ENCODE peak calls at places on chromosomes 2 and 18, in ten cellular contexts. A is lung; I is OCI-LY7; G is HL-60; L is fibroblast of the aortic adventitia; R is AG10803; O is HCT116; P is GM23338; T is CD8-positive, alpha-beta T cell; Q is AG09309. Y is an unnamed sample.

GRCh38 chr2:27127883-27128670 is 4.5 kb downstream of the ABHD1 start:
- DNase-seq in P (no peak), O (no peak), T (no peak), R (no peak), L (no peak), G (no peak), Q (no peak), A (no peak), I (no peak), Y (no peak)

GRCh38 chr2:236631361-236632291 is 62.0 kb downstream of the ACKR3 start:
- DNase-seq in I (no peak), R (no peak), P (no peak), T (no peak), L (peak), O (no peak), G (no peak), Q (no peak), A (no peak), Y (no peak)

GRCh38 chr2:230942371-230942770 is 17.3 kb upstream of the GPR55 start:
- DNase-seq in A (peak), I (no peak), L (no peak), T (no peak), O (no peak), R (no peak), P (no peak), G (no peak), Q (no peak), Y (no peak)

GRCh38 chr2:122112633-122113032 is 357.2 kb downstream of the TSN start:
- DNase-seq in L (no peak), I (no peak), Q (no peak), T (no peak), G (no peak), O (no peak), P (no peak), R (no peak), A (no peak), Y (no peak)

GRCh38 chr18:26721876-26722581 is 143.5 kb downstream of the AQP4 start:
- DNase-seq in I (no peak), Q (no peak), P (no peak), R (no peak), G (no peak), A (no peak), T (no peak), O (no peak), L (no peak), Y (no peak)

GRCh38 chr2:109507217-109507616 is 106.5 kb downstream of the SEPTIN10 start:
- DNase-seq in G (peak), Q (no peak), A (no peak), R (no peak), O (no peak), P (no peak), I (no peak), L (no peak), T (no peak), Y (no peak)

GRCh38 chr2:120856421-120856862 is 120.8 kb downstream of the GLI2 start:
- DNase-seq in T (no peak), P (peak), O (no peak), G (no peak), A (no peak), I (no peak), Q (no peak), L (peak), R (peak), Y (no peak)

GRCh38 chr2:145123606-145124005 is 603.7 kb upstream of the ZEB2 start:
- DNase-seq in G (no peak), L (peak), A (no peak), I (no peak), Q (no peak), P (no peak), R (peak), O (no peak), T (no peak), Y (peak)

GRCh38 chr2:198004921-198005829 is 200.8 kb downstream of the PLCL1 start:
- DNase-seq in I (no peak), A (no peak), P (no peak), L (no peak), T (no peak), G (no peak), Q (no peak), O (no peak), R (no peak), Y (no peak)

GRCh38 chr2:6181525-6182270 is 489.5 kb downstream of the SOX11 start:
- DNase-seq in L (peak), T (no peak), Q (no peak), A (no peak), O (no peak), G (no peak), R (peak), P (no peak), I (no peak), Y (peak)

GRCh38 chr2:135662088-135662487 is 79.6 kb upstream of the UBXN4 start:
- DNase-seq in T (no peak), A (no peak), I (no peak), O (no peak), G (no peak), R (no peak), P (no peak), Q (no peak), L (peak), Y (peak)

GRCh38 chr2:47065771-47066380 is 89.2 kb downstream of the STPG4 start:
- DNase-seq in Q (peak), T (no peak), R (peak), G (no peak), I (no peak), L (peak), O (no peak), A (no peak), P (peak), Y (peak)

GRCh38 chr2:1707771-1708351 is 36.5 kb downstream of the PXDN start:
- DNase-seq in Q (no peak), G (peak), R (peak), P (peak), I (no peak), O (no peak), A (peak), L (peak), T (no peak), Y (peak)

GRCh38 chr2:113716291-113716690 is 40.2 kb downstream of the SLC35F5 start:
- DNase-seq in A (no peak), G (no peak), Q (no peak), P (no peak), I (no peak), R (peak), O (no peak), T (no peak), L (peak), Y (peak)

GRCh38 chr2:90209806-90210205 is 1518.3 kb downstream of the RPIA start:
- DNase-seq in I (peak), G (no peak), R (no peak), A (no peak), T (no peak), P (no peak), Q (no peak), L (no peak), O (no peak), Y (no peak)

GRCh38 chr18:37639846-37640245 is 74.2 kb upstream of the CELF4 start:
- DNase-seq in R (no peak), G (no peak), P (no peak), A (no peak), O (no peak), I (no peak), L (no peak), T (no peak), Q (no peak), Y (no peak)

GRCh38 chr18:79526468-79527460 is 131.0 kb downstream of the NFATC1 start:
- DNase-seq in T (no peak), L (peak), O (no peak), P (no peak), Q (no peak), R (no peak), A (peak), I (peak), G (peak), Y (peak)

GRCh38 chr2:41965173-41965875 is 82.5 kb upstream of the PKDCC start:
- DNase-seq in A (no peak), O (no peak), P (no peak), G (no peak), Q (no peak), I (no peak), L (no peak), R (no peak), T (no peak), Y (no peak)

GRCh38 chr18:28013064-28013463 is 163.9 kb downstream of the CDH2 start:
- DNase-seq in I (no peak), O (no peak), T (no peak), L (peak), G (no peak), A (no peak), R (peak), P (peak), Q (no peak), Y (peak)

GRCh38 chr2:64283641-64284371 is 139.6 kb upstream of the PELI1 start:
- DNase-seq in L (no peak), I (peak), T (no peak), Q (no peak), A (no peak), R (peak), O (no peak), P (no peak), G (no peak), Y (no peak)

GRCh38 chr2:170739507-170740046 is 24.4 kb downstream of the SP5 start:
- DNase-seq in O (no peak), R (no peak), A (no peak), L (no peak), G (no peak), T (no peak), Q (no peak), P (no peak), I (no peak), Y (no peak)

GRCh38 chr2:110735366-110735765 is 3.0 kb downstream of the ACOXL start:
- DNase-seq in G (no peak), O (no peak), Q (no peak), I (no peak), A (peak), T (no peak), R (no peak), P (no peak), L (no peak), Y (peak)

DNA sequence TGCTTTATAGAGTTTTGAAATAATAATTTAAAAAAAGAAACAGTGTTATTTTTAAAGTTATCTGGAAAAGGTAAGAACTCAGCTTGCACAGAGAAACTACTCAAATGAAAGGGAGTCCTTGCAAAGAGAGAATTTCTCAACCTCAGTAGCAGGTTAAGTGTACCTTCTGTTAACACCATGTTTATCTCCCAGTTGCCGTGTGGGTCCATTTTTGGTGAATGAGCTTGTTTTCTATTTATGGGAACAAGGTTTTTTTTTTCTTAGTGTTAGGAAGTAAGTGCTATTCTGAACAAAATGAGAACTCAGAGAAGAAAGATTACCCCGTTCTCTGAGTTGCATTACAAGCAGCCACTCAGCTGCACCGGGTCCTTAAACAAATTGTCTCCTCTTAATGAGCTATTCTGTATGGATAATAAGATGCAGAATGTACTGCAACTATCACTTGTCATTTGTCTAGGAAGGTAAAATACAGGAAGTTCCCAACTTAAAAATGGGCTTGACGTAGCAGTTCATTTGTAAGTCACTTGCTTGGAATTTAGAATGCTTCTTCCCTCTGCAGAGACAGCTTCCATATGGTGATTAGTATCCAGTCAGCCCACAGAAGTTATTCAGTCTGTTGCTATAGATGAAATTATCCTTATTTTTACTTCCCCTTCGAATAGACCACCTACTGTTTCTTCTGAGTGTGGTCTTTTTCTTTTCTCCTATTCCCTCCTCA is 74.9 kb downstream of the LTBP1 start:
- DNase-seq in O (no peak), L (peak), T (no peak), I (no peak), A (no peak), R (peak), Q (no peak), G (no peak), P (peak), Y (peak)
- H3K4me3 ChIP-seq in O (no peak), L (no peak), T (no peak), I (no peak), A (no peak), R (no peak), Q (no peak), G (no peak), P (no peak), Y (no peak)

DNA sequence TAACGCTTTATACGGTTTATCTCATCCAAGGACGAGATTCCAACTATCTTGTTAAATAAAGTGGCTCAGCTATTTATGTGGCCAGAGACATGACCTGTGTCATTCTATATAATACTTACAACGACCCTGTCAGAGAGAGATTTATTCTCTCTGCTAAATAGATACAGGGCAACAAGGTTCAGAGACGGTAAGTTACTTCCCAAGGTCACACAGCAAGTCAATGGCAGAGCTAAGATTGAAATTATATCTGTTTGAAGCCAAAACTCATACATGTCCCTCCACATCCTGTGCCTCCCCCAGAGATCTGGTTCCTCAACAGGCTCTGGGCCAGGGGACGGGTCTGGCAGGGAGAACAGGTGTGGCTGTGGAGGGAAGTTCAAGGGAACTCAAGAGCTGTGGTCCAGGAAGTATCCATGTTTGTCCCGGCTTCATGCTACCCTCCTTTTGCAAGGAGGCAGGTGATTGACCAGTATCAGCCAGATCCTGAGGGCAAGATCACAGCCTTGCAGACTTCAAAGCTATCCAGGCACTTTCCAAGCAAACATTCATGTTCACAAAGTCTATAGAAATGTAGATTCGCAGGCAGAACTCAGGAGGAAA is 99.8 kb downstream of the CAPN13 start:
- DNase-seq in I (no peak), L (no peak), G (no peak), O (no peak), A (peak), P (no peak), T (no peak), R (no peak), Q (no peak), Y (no peak)
- TF ChIP-seq CTCF in I (peak), L (no peak), G (no peak), O (no peak), A (no peak), P (no peak), T (peak), R (no peak), Q (no peak), Y (no peak)

DNA sequence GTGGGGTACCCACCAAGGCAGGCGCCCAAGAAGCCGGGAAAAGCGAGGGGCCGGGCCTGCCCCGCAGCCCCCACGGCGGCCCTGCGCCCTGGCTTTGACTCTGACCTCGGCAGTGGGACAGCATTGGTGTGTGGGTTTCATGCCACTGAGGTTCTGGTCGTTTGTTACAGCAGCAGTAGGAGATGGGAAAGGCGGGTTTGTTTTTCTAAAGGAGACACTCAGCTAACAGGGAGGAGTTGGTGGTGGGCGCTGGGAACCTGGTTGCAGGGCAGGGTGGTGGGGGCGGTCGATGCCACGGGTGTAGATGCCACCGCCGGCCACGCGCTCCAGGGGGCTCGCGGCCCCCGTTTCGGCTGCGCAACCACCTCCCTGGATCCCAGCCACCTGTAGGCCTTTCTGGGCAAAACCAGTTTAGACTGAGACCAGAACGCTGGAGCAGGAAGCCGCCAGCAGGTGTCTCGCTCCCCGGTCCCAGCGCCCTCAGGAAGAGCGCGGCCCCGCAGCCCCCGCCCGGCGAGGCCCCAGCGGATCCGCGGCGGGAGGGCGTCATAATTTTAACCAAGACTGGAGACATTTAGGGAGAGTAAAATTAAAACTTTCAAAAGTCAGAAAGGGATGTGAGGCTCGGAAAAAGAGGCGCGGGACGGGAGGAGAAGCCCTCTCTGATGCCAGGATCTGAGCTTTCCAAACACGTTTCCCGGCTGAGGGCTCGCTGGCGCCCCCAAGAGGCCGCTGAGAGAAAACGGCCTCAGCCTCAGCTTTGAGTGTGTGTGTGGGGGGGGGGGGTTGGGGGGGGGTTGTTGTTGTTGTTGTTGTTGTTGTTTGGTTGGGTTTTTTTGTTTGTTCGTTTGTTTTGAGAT is 17.4 kb downstream of the CIDEA start:
- DNase-seq in A (peak), I (peak), T (peak), R (peak), L (peak), Q (no peak), O (peak), G (peak), P (peak), Y (peak)
- H3K4me3 ChIP-seq in A (no peak), I (peak), T (peak), R (peak), L (peak), Q (peak), O (peak), G (peak), P (peak), Y (peak)

GRCh38 chr2:52034706-52035105 is 1002.8 kb upstream of the NRXN1 start:
- DNase-seq in P (peak), G (no peak), L (peak), R (no peak), A (no peak), T (no peak), O (no peak), I (no peak), Q (no peak), Y (peak)
- TF ChIP-seq CTCF in P (peak), G (no peak), L (peak), R (no peak), A (no peak), T (no peak), O (peak), I (peak), Q (no peak), Y (peak)

DNA sequence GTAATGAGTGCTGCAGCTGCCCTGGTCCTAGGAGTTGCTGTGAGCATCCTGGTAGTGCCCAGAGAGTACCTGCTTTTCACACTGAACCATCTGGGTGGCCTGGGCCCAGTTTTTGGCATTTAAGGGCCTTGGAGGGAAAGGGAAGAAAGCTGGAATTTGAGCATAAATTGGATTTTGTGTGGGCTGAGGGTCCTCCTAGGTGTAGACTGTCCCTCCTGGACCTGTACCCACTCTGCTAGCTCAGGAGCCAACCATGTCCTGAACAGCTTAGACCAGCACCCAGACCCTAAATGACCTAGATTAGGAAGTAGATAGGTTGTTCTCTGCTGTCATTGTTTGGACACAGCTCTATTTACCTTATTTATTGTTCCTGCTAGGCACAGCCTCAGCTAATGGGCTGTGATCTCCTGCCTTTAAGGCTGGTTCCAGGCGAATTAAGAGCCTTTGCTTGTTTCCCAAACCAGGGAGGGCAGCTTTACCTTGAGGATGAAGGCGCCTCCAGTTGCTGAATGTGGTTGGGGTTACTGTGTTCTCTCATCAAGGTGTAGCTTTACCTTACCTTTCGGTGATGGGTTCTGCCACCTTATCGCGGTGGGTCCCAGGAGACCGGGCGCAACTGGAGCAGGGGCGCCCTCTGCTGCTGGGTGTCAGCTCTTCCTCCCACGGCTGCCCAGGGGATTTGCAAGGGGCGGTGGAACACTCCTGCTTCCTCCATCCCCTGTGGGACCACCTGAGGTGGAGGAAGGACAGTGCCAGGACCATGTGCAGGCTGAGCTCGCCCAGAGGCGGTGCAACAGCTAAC is 34.4 kb downstream of the ITGA6 start:
- DNase-seq in R (peak), A (peak), G (peak), T (peak), I (peak), L (peak), P (peak), Q (no peak), O (no peak), Y (peak)
- H3K4me3 ChIP-seq in R (no peak), A (no peak), G (no peak), T (peak), I (no peak), L (no peak), P (no peak), Q (no peak), O (no peak), Y (no peak)

DNA sequence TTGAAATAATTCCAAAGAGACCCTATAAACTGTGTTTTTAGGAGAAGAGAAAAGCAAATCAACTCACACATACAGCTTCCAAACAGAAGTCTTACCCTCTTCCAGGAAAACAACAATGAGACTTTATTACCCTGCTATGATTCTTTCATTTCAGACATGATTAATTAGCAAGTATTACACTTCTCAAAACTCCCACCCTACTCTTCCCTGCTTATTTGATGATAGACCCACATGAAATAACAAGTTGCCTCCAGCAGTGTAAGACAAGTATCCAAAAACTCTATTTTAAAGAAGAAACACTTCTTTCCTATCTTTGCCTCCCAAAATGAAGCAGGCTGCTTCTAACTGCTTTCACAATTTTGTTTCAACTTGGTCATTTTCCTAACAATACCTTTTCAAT is 4.1 kb downstream of the FIGN start:
- DNase-seq in A (no peak), P (no peak), L (peak), Q (no peak), T (no peak), G (no peak), O (no peak), R (no peak), I (no peak), Y (no peak)
- TF ChIP-seq CTCF in A (no peak), P (no peak), L (no peak), Q (no peak), T (no peak), G (no peak), O (no peak), R (no peak), I (no peak), Y (no peak)

GRCh38 chr2:38076250-38076709 is 329 bp upstream of the CYP1B1 start:
- DNase-seq in R (peak), I (no peak), T (no peak), Q (peak), A (peak), L (peak), O (peak), G (peak), P (peak), Y (peak)

GRCh38 chr2:38079111-38080052 is 3.4 kb upstream of the CYP1B1 start:
- DNase-seq in G (no peak), A (no peak), I (no peak), L (peak), T (no peak), R (no peak), O (no peak), P (peak), Q (no peak), Y (no peak)

GRCh38 chr2:38076710-38077430 is 919 bp upstream of the CYP1B1 start:
- DNase-seq in O (peak), P (peak), I (no peak), L (peak), A (peak), R (peak), T (no peak), Q (peak), G (peak), Y (peak)

GRCh38 chr2:38075436-38076249 is at the start of gene CYP1B1:
- DNase-seq in A (no peak), O (no peak), L (no peak), R (peak), I (no peak), Q (no peak), T (no peak), G (no peak), P (no peak), Y (no peak)

GRCh38 chr2:38077431-38077769 is 1.4 kb upstream of the CYP1B1 start:
- DNase-seq in I (no peak), P (no peak), O (no peak), Q (no peak), L (no peak), R (no peak), A (no peak), T (no peak), G (no peak), Y (no peak)
- H3K4me3 ChIP-seq in I (no peak), P (peak), O (peak), Q (peak), L (peak), R (peak), A (peak), T (no peak), G (peak), Y (peak)

Y was measured in cardiac fibroblast.